ENCODE peak calls at places on chromosomes 4 and X, in ten cellular contexts. One of them, this sample, is unnamed.

GRCh38 chr4:108512615-108513505 is 107.5 kb upstream of the RPL34 start:
- DNase-seq in H1: peak
- DNase-seq in WTC11: peak
- DNase-seq in HCT116: no peak
- DNase-seq in NB4: peak
- DNase-seq in K562: peak
- DNase-seq in GM12878: no peak
- DNase-seq in endothelial cell of umbilical vein: peak
- DNase-seq in HepG2: peak
- DNase-seq in SK-N-SH: peak
- DNase-seq in this sample: no peak

GRCh38 chr4:25859429-25860148 is 3.2 kb downstream of the SEL1L3 start:
- DNase-seq in H1: no peak
- DNase-seq in WTC11: no peak
- DNase-seq in HCT116: no peak
- DNase-seq in NB4: peak
- DNase-seq in K562: no peak
- DNase-seq in GM12878: no peak
- DNase-seq in endothelial cell of umbilical vein: peak
- DNase-seq in HepG2: no peak
- DNase-seq in SK-N-SH: peak
- DNase-seq in this sample: no peak

GRCh38 chrX:15160558-15160957 is 109.3 kb downstream of the ASB9 start:
- DNase-seq in H1: no peak
- DNase-seq in WTC11: no peak
- DNase-seq in HCT116: no peak
- DNase-seq in NB4: no peak
- DNase-seq in K562: no peak
- DNase-seq in GM12878: no peak
- DNase-seq in endothelial cell of umbilical vein: no peak
- DNase-seq in HepG2: no peak
- DNase-seq in SK-N-SH: no peak
- DNase-seq in this sample: no peak

GRCh38 chrX:82765806-82766205 is 742.3 kb upstream of the POU3F4 start:
- DNase-seq in H1: no peak
- DNase-seq in WTC11: no peak
- DNase-seq in HCT116: no peak
- DNase-seq in NB4: no peak
- DNase-seq in K562: no peak
- DNase-seq in GM12878: no peak
- DNase-seq in endothelial cell of umbilical vein: no peak
- DNase-seq in HepG2: no peak
- DNase-seq in SK-N-SH: no peak
- DNase-seq in this sample: peak

GRCh38 chrX:45001038-45001437 is 128.1 kb downstream of the KDM6A start:
- DNase-seq in H1: no peak
- DNase-seq in WTC11: no peak
- DNase-seq in HCT116: no peak
- DNase-seq in NB4: peak
- DNase-seq in K562: no peak
- DNase-seq in GM12878: no peak
- DNase-seq in endothelial cell of umbilical vein: no peak
- DNase-seq in HepG2: no peak
- DNase-seq in SK-N-SH: no peak
- DNase-seq in this sample: no peak

GRCh38 chrX:152810403-152810802 is 20.2 kb downstream of the CETN2 start:
- DNase-seq in H1: no peak
- DNase-seq in WTC11: peak
- DNase-seq in HCT116: no peak
- DNase-seq in NB4: no peak
- DNase-seq in K562: no peak
- DNase-seq in GM12878: no peak
- DNase-seq in endothelial cell of umbilical vein: no peak
- DNase-seq in HepG2: no peak
- DNase-seq in SK-N-SH: peak
- DNase-seq in this sample: peak

GRCh38 chr4:88575222-88575621 is 17.1 kb upstream of the HERC3 start:
- DNase-seq in H1: no peak
- DNase-seq in WTC11: no peak
- DNase-seq in HCT116: no peak
- DNase-seq in NB4: no peak
- DNase-seq in K562: no peak
- DNase-seq in GM12878: no peak
- DNase-seq in endothelial cell of umbilical vein: no peak
- DNase-seq in HepG2: no peak
- DNase-seq in SK-N-SH: no peak
- DNase-seq in this sample: no peak

GRCh38 chrX:119407681-119408080 is 8.5 kb downstream of the SLC25A43 start:
- DNase-seq in H1: no peak
- DNase-seq in WTC11: no peak
- DNase-seq in HCT116: no peak
- DNase-seq in NB4: no peak
- DNase-seq in K562: no peak
- DNase-seq in GM12878: no peak
- DNase-seq in endothelial cell of umbilical vein: no peak
- DNase-seq in HepG2: no peak
- DNase-seq in SK-N-SH: no peak
- DNase-seq in this sample: no peak

GRCh38 chr4:41505161-41505653 is 32.8 kb upstream of the LIMCH1 start:
- DNase-seq in H1: no peak
- DNase-seq in WTC11: no peak
- DNase-seq in HCT116: no peak
- DNase-seq in NB4: no peak
- DNase-seq in K562: no peak
- DNase-seq in GM12878: no peak
- DNase-seq in endothelial cell of umbilical vein: peak
- DNase-seq in HepG2: no peak
- DNase-seq in SK-N-SH: peak
- DNase-seq in this sample: peak

GRCh38 chrX:43633757-43634156 is 22.3 kb upstream of the MAOA start:
- DNase-seq in H1: no peak
- DNase-seq in WTC11: no peak
- DNase-seq in HCT116: no peak
- DNase-seq in NB4: no peak
- DNase-seq in K562: no peak
- DNase-seq in GM12878: no peak
- DNase-seq in endothelial cell of umbilical vein: no peak
- DNase-seq in HepG2: no peak
- DNase-seq in SK-N-SH: no peak
- DNase-seq in this sample: no peak

GRCh38 chrX:153352858-153353257 is 18.9 kb downstream of the ZNF275 start:
- DNase-seq in H1: no peak
- DNase-seq in WTC11: no peak
- DNase-seq in HCT116: no peak
- DNase-seq in NB4: no peak
- DNase-seq in K562: no peak
- DNase-seq in GM12878: no peak
- DNase-seq in endothelial cell of umbilical vein: no peak
- DNase-seq in HepG2: no peak
- DNase-seq in SK-N-SH: no peak
- DNase-seq in this sample: no peak

GRCh38 chrX:29397506-29397905 is 810.3 kb downstream of the IL1RAPL1 start:
- DNase-seq in H1: no peak
- DNase-seq in WTC11: no peak
- DNase-seq in HCT116: no peak
- DNase-seq in NB4: no peak
- DNase-seq in K562: no peak
- DNase-seq in GM12878: no peak
- DNase-seq in endothelial cell of umbilical vein: no peak
- DNase-seq in HepG2: no peak
- DNase-seq in SK-N-SH: no peak
- DNase-seq in this sample: no peak

GRCh38 chr4:14415146-14415545 is 587.1 kb upstream of the CPEB2 start:
- DNase-seq in H1: no peak
- DNase-seq in WTC11: no peak
- DNase-seq in HCT116: no peak
- DNase-seq in NB4: peak
- DNase-seq in K562: no peak
- DNase-seq in GM12878: no peak
- DNase-seq in endothelial cell of umbilical vein: no peak
- DNase-seq in HepG2: no peak
- DNase-seq in SK-N-SH: no peak
- DNase-seq in this sample: peak

GRCh38 chr4:38733663-38734062 is 49.1 kb downstream of the TLR10 start:
- DNase-seq in H1: no peak
- DNase-seq in WTC11: no peak
- DNase-seq in HCT116: no peak
- DNase-seq in NB4: no peak
- DNase-seq in K562: no peak
- DNase-seq in GM12878: no peak
- DNase-seq in endothelial cell of umbilical vein: no peak
- DNase-seq in HepG2: no peak
- DNase-seq in SK-N-SH: no peak
- DNase-seq in this sample: no peak
- TF ChIP-seq MAX in H1: no peak
- TF ChIP-seq MAX in WTC11: no peak
- TF ChIP-seq MAX in HCT116: no peak
- TF ChIP-seq MAX in NB4: no peak
- TF ChIP-seq MAX in K562: no peak
- TF ChIP-seq MAX in GM12878: no peak
- TF ChIP-seq MAX in endothelial cell of umbilical vein: no peak
- TF ChIP-seq MAX in HepG2: no peak
- TF ChIP-seq MAX in SK-N-SH: no peak
- TF ChIP-seq MAX in this sample: no peak

GRCh38 chr4:42709392-42710065 is 52.6 kb upstream of the ATP8A1 start:
- DNase-seq in H1: no peak
- DNase-seq in WTC11: no peak
- DNase-seq in HCT116: no peak
- DNase-seq in NB4: no peak
- DNase-seq in K562: no peak
- DNase-seq in GM12878: no peak
- DNase-seq in endothelial cell of umbilical vein: no peak
- DNase-seq in HepG2: no peak
- DNase-seq in SK-N-SH: no peak
- DNase-seq in this sample: no peak

GRCh38 chr4:42708625-42709024 is 51.7 kb upstream of the ATP8A1 start:
- DNase-seq in H1: no peak
- DNase-seq in WTC11: no peak
- DNase-seq in HCT116: no peak
- DNase-seq in NB4: no peak
- DNase-seq in K562: no peak
- DNase-seq in GM12878: no peak
- DNase-seq in endothelial cell of umbilical vein: no peak
- DNase-seq in HepG2: no peak
- DNase-seq in SK-N-SH: no peak
- DNase-seq in this sample: no peak

GRCh38 chr4:42710761-42711160 is 53.9 kb upstream of the ATP8A1 start:
- DNase-seq in H1: no peak
- DNase-seq in WTC11: no peak
- DNase-seq in HCT116: no peak
- DNase-seq in NB4: no peak
- DNase-seq in K562: no peak
- DNase-seq in GM12878: no peak
- DNase-seq in endothelial cell of umbilical vein: no peak
- DNase-seq in HepG2: no peak
- DNase-seq in SK-N-SH: no peak
- DNase-seq in this sample: no peak

GRCh38 chr4:42712854-42713253 is 55.9 kb upstream of the ATP8A1 start:
- DNase-seq in H1: no peak
- DNase-seq in WTC11: no peak
- DNase-seq in HCT116: no peak
- DNase-seq in NB4: no peak
- DNase-seq in K562: no peak
- DNase-seq in GM12878: no peak
- DNase-seq in endothelial cell of umbilical vein: no peak
- DNase-seq in HepG2: no peak
- DNase-seq in SK-N-SH: no peak
- DNase-seq in this sample: no peak

DNA sequence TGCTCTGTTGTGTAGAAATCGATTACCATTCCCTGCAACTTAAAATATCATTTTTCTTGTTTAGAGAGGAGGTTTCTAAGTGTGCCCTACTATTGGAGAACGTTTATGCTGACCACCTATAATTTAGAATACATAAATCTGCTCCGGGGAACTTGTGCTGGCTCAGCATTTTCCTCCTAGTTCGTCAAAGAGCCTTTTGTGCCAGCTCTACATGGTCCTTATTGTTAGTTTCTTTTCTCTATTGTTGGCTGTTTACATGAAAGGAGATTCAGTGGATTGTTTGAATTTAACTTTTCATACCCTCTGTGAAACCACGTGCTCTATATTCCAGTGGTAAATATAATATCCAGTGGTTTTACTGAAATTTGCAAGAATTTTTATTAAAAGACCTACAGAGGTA is 53.4 kb upstream of the ATP8A1 start:
- DNase-seq in H1: no peak
- DNase-seq in WTC11: no peak
- DNase-seq in HCT116: no peak
- DNase-seq in NB4: no peak
- DNase-seq in K562: no peak
- DNase-seq in GM12878: no peak
- DNase-seq in endothelial cell of umbilical vein: no peak
- DNase-seq in HepG2: no peak
- DNase-seq in SK-N-SH: no peak
- DNase-seq in this sample: no peak
- TF ChIP-seq MAX in H1: no peak
- TF ChIP-seq MAX in WTC11: no peak
- TF ChIP-seq MAX in HCT116: no peak
- TF ChIP-seq MAX in NB4: no peak
- TF ChIP-seq MAX in K562: no peak
- TF ChIP-seq MAX in GM12878: no peak
- TF ChIP-seq MAX in endothelial cell of umbilical vein: no peak
- TF ChIP-seq MAX in HepG2: no peak
- TF ChIP-seq MAX in SK-N-SH: no peak
- TF ChIP-seq MAX in this sample: no peak

GRCh38 chrX:79645749-79646148 is 278.6 kb upstream of the ITM2A start:
- DNase-seq in H1: no peak
- DNase-seq in WTC11: no peak
- DNase-seq in HCT116: no peak
- DNase-seq in NB4: no peak
- DNase-seq in K562: no peak
- DNase-seq in GM12878: no peak
- DNase-seq in endothelial cell of umbilical vein: no peak
- DNase-seq in HepG2: no peak
- DNase-seq in SK-N-SH: no peak
- DNase-seq in this sample: no peak
- TF ChIP-seq MAX in H1: no peak
- TF ChIP-seq MAX in WTC11: no peak
- TF ChIP-seq MAX in HCT116: no peak
- TF ChIP-seq MAX in NB4: no peak
- TF ChIP-seq MAX in K562: no peak
- TF ChIP-seq MAX in GM12878: no peak
- TF ChIP-seq MAX in endothelial cell of umbilical vein: no peak
- TF ChIP-seq MAX in HepG2: no peak
- TF ChIP-seq MAX in SK-N-SH: no peak
- TF ChIP-seq MAX in this sample: no peak

DNA sequence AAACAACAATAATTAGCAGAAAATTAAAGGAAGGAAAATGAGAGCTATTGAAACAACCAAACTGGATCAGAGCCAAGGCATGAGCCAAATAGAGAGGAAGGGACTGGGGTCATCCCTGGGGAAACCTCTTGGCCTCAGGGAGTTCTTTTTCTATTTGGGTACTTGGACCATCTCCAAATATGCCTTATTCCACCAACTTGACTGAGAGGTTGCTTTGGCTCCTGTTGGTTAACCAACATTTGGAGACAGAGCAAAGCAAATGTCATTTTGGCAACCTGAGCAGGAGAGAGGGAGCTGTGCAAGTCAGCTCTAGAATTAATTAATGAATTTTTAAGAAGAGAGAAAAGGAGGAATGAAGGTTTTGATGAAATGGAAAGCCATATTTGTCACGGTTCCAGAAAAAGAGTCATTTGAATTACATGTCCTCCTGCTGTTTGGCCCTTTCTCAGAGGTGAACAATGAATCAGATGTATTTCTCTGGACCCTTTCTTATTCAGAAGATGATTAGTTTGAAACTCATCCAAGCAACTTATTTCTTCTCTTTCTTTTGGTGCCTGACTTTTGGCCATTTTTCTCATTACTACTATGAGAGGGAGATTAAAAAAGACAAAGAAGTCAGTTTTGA is 119.1 kb downstream of the CNKSR2 start:
- DNase-seq in H1: no peak
- DNase-seq in WTC11: no peak
- DNase-seq in HCT116: no peak
- DNase-seq in NB4: no peak
- DNase-seq in K562: no peak
- DNase-seq in GM12878: no peak
- DNase-seq in endothelial cell of umbilical vein: peak
- DNase-seq in HepG2: no peak
- DNase-seq in SK-N-SH: no peak
- DNase-seq in this sample: no peak
- TF ChIP-seq MAX in H1: no peak
- TF ChIP-seq MAX in WTC11: no peak
- TF ChIP-seq MAX in HCT116: no peak
- TF ChIP-seq MAX in NB4: no peak
- TF ChIP-seq MAX in K562: no peak
- TF ChIP-seq MAX in GM12878: no peak
- TF ChIP-seq MAX in endothelial cell of umbilical vein: no peak
- TF ChIP-seq MAX in HepG2: no peak
- TF ChIP-seq MAX in SK-N-SH: no peak
- TF ChIP-seq MAX in this sample: no peak